ENCODE peak calls at places on chromosomes 11 and 22, in ten cellular contexts. P is OCI-LY7, D is Peyer's patch, H is K562, J is prostate gland, C is pancreas, S is IMR-90, E is left ventricle myocardium inferior, Z is fibroblast of lung, B is sigmoid colon. I is an unnamed sample.

GRCh38 chr22:41474878-41475451 is 6.0 kb downstream of the ACO2 start:
- DNase-seq in D (no peak), C (no peak), J (no peak), S (no peak), H (no peak), B (no peak), Z (no peak), E (no peak), P (no peak), I (no peak)

GRCh38 chr22:19716829-19717105 is 2.5 kb downstream of the SEPTIN5 start:
- DNase-seq in E (no peak), C (no peak), P (no peak), H (no peak), B (no peak), D (no peak), J (no peak), Z (no peak), S (no peak), I (no peak)

GRCh38 chr11:2924381-2924780 is 4.8 kb downstream of the PHLDA2 start:
- DNase-seq in D (peak; percentile 87), H (no peak), Z (no peak), B (no peak), P (no peak), J (no peak), C (peak; percentile 68), E (no peak), S (no peak), I (no peak)

GRCh38 chr11:17722000-17722643 is 2.8 kb downstream of the MYOD1 start:
- DNase-seq in S (peak; percentile 11), H (peak; percentile 41), Z (peak; percentile 27), J (no peak), C (no peak), P (no peak), B (no peak), D (no peak), E (no peak), I (peak; percentile 30)

GRCh38 chr11:11532574-11532973 is 89.2 kb downstream of the GALNT18 start:
- DNase-seq in J (no peak), C (no peak), Z (peak; percentile 32), P (no peak), H (no peak), S (peak; percentile 22), D (no peak), E (no peak), B (no peak), I (no peak)

GRCh38 chr11:102111011-102111786 is 952 bp downstream of the YAP1 start:
- DNase-seq in E (peak; percentile 73), Z (peak; percentile 84), S (peak; percentile 81), P (no peak), J (peak; percentile 76), B (peak; percentile 89), C (peak; percentile 69), H (no peak), D (peak; percentile 78), I (peak; percentile 94)

GRCh38 chr11:5083602-5084001 is 14.2 kb downstream of the OR52E1 start:
- DNase-seq in H (no peak), B (no peak), J (no peak), P (no peak), D (no peak), C (no peak), S (no peak), E (no peak), Z (no peak), I (no peak)

GRCh38 chr11:113014262-113014661 is 53.0 kb downstream of the NCAM1 start:
- DNase-seq in J (no peak), C (no peak), Z (no peak), S (no peak), H (no peak), P (no peak), B (peak; percentile 83), E (no peak), D (no peak), I (peak; percentile 39)

GRCh38 chr11:44847316-44847715 is 103.4 kb downstream of the TP53I11 start:
- DNase-seq in B (no peak), D (no peak), P (no peak), C (no peak), S (no peak), J (no peak), H (no peak), Z (no peak), E (no peak), I (no peak)
- H3K36me3 ChIP-seq in B (no peaks in the 10 kb centered on the region), D (no peaks in the 10 kb centered on the region), P (no peaks in the 10 kb centered on the region), C (no peaks in the 10 kb centered on the region), S (no peaks in the 10 kb centered on the region), J (no peaks in the 10 kb centered on the region), H (no peaks in the 10 kb centered on the region), Z (no peaks in the 10 kb centered on the region), E (peaks cover 15% of the 10 kb centered on the region), I (no peaks in the 10 kb centered on the region)

DNA sequence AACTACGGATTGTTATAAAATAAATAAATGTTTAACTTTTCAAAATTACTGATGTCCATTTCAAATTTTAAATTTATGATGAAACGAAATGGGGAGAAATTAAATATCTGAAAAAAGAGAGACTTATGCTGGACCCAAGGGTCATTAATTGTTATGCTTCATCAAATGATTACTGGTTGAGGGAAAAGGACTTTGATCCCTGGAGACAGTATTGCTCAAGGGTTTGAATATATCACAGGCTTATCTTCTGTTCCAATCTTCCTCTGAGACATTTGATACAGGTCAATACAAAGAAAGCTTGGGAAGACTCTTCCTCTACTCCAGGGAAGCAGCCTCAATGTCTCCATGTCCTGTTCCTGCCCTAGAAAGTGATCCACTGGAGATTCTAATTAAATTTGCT is 623.4 kb upstream of the CCDC90B start:
- DNase-seq in E (no peak), J (no peak), B (no peak), Z (no peak), S (no peak), P (no peak), D (no peak), C (no peak), H (no peak), I (no peak)
- H3K36me3 ChIP-seq in E (no peaks in the 10 kb centered on the region), J (no peaks in the 10 kb centered on the region), B (no peaks in the 10 kb centered on the region), Z (no peaks in the 10 kb centered on the region), S (no peaks in the 10 kb centered on the region), P (no peaks in the 10 kb centered on the region), D (no peaks in the 10 kb centered on the region), C (no peaks in the 10 kb centered on the region), H (no peaks in the 10 kb centered on the region), I (no peaks in the 10 kb centered on the region)

GRCh38 chr11:93735627-93736026 is 5.7 kb downstream of the TAF1D start:
- DNase-seq in C (no peak), D (no peak), H (no peak), Z (no peak), P (no peak), J (no peak), S (no peak), B (no peak), E (no peak), I (no peak)

GRCh38 chr11:93736129-93736528 is 5.2 kb downstream of the TAF1D start:
- DNase-seq in Z (no peak), P (no peak), E (no peak), H (no peak), B (no peak), D (no peak), S (peak; percentile 63), C (no peak), J (no peak), I (no peak)

GRCh38 chr11:93732237-93732892 is 8.9 kb downstream of the TAF1D start:
- DNase-seq in C (no peak), Z (no peak), J (no peak), D (no peak), E (no peak), H (no peak), S (no peak), B (no peak), P (no peak), I (no peak)

GRCh38 chr11:93733474-93733873 is 7.8 kb downstream of the TAF1D start:
- DNase-seq in S (no peak), C (no peak), E (no peak), P (no peak), J (no peak), B (no peak), H (no peak), Z (no peak), D (no peak), I (no peak)

DNA sequence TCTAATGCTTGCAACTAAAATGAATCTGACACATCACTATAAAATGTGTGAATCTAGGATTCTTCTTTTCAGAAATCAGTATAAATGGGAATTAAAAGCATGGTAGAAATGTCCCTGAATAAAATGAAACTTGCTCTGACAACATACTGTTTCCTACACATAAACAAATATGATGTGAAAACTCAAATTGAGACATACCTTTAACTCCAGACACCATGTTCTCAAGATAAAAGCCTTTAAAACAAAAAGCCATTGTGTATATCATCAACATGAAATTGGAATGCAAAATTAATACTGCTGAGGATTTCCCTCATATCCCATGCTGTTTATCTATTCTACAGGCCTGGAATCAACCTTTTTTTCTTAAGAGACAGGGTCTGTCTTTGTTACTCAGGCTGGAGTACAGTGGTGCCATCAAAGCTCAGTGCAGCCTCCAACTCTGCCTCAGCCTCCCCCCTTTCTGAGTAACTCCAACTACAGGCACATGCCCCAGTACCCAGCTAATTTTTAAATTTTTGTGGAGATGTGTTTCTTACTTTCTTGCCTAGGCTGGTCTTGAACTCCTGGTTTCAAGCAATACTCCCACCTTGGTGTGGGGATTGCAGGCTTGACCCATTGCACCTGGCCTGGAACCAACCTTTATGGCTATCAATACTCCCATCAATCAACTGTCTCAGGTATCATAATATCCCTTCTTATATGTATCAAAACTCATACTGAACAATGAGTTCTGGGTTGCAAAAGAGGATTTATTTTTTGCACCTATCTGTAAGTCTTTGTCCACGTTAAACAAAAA is 6.7 kb downstream of the TAF1D start:
- DNase-seq in B (no peak), P (no peak), D (no peak), Z (no peak), H (no peak), C (no peak), E (no peak), J (no peak), S (no peak), I (no peak)
- H3K36me3 ChIP-seq in B (peaks cover 79% of the 10 kb centered on the region), P (peaks cover 100% of the 10 kb centered on the region), D (peaks cover 5% of the 10 kb centered on the region), Z (peaks cover 14% of the 10 kb centered on the region), H (peaks cover 100% of the 10 kb centered on the region), C (peaks cover 58% of the 10 kb centered on the region), E (peaks cover 91% of the 10 kb centered on the region), J (peaks cover 3% of the 10 kb centered on the region), S (peaks cover 44% of the 10 kb centered on the region), I (peaks cover 88% of the 10 kb centered on the region)

GRCh38 chr11:65869643-65870306 is 2.8 kb downstream of the EFEMP2 start:
- DNase-seq in S (no peak), C (no peak), P (no peak), J (no peak), H (no peak), B (peak; percentile 69), Z (no peak), D (peak; percentile 46), E (peak; percentile 15), I (no peak)

GRCh38 chr11:65867284-65868071 is 5.1 kb downstream of the EFEMP2 start:
- DNase-seq in D (no peak), C (no peak), P (peak; percentile 54), E (peak; percentile 23), B (no peak), H (peak; percentile 68), J (no peak), S (no peak), Z (no peak), I (no peak)

GRCh38 chr11:65868076-65868667 is 4.4 kb downstream of the EFEMP2 start:
- DNase-seq in D (no peak), E (peak; percentile 18), Z (peak; percentile 12), B (peak; percentile 70), S (no peak), J (no peak), P (no peak), H (no peak), C (no peak), I (no peak)

GRCh38 chr11:65870307-65870658 is 2.3 kb downstream of the EFEMP2 start:
- DNase-seq in Z (no peak), S (no peak), E (peak; percentile 12), J (no peak), H (no peak), C (no peak), B (no peak), D (peak; percentile 47), P (no peak), I (no peak)

GRCh38 chr11:65868907-65869306 is 3.7 kb downstream of the EFEMP2 start:
- DNase-seq in D (no peak), H (no peak), C (no peak), P (no peak), J (no peak), E (no peak), B (no peak), Z (no peak), S (no peak), I (no peak)
- H3K36me3 ChIP-seq in D (no peaks in the 10 kb centered on the region), H (peaks cover 43% of the 10 kb centered on the region), C (peaks cover 9% of the 10 kb centered on the region), P (peaks cover 35% of the 10 kb centered on the region), J (peaks cover 9% of the 10 kb centered on the region), E (peaks cover 55% of the 10 kb centered on the region), B (peaks cover 31% of the 10 kb centered on the region), Z (peaks cover 45% of the 10 kb centered on the region), S (peaks cover 70% of the 10 kb centered on the region), I (peaks cover 43% of the 10 kb centered on the region)

I was measured in cardiac muscle cell.